ENCODE peak calls at places on chromosomes 4 and X, in six cellular contexts. One of them, this sample, is unnamed.

GRCh38 chr4:38169524-38169923 is 209.3 kb downstream of the PTTG2 start:
- DNase-seq in fibroblast of the aortic adventitia: peak; percentile 58
- DNase-seq in NCI-H1092: no peak
- DNase-seq in midbrain: no peak
- DNase-seq in T-helper 9 cell: no peak
- DNase-seq in cardiac septum: no peak
- DNase-seq in this sample: no peak

GRCh38 chr4:96887857-96888256 is 1048.0 kb downstream of the PDHA2 start:
- DNase-seq in fibroblast of the aortic adventitia: no peak
- DNase-seq in NCI-H1092: no peak
- DNase-seq in midbrain: no peak
- DNase-seq in T-helper 9 cell: no peak
- DNase-seq in cardiac septum: no peak
- DNase-seq in this sample: no peak

GRCh38 chrX:154072192-154072591 is 25.3 kb downstream of the MECP2 start:
- DNase-seq in fibroblast of the aortic adventitia: no peak
- DNase-seq in NCI-H1092: no peak
- DNase-seq in midbrain: no peak
- DNase-seq in T-helper 9 cell: no peak
- DNase-seq in cardiac septum: no peak
- DNase-seq in this sample: no peak

GRCh38 chr4:138841341-138841740 is 174.2 kb upstream of the NOCT start:
- DNase-seq in fibroblast of the aortic adventitia: no peak
- DNase-seq in NCI-H1092: no peak
- DNase-seq in midbrain: no peak
- DNase-seq in T-helper 9 cell: no peak
- DNase-seq in cardiac septum: no peak
- DNase-seq in this sample: no peak

GRCh38 chr4:52889354-52889753 is 27.2 kb downstream of the RASL11B start:
- DNase-seq in fibroblast of the aortic adventitia: no peak
- DNase-seq in NCI-H1092: no peak
- DNase-seq in midbrain: no peak
- DNase-seq in T-helper 9 cell: no peak
- DNase-seq in cardiac septum: no peak
- DNase-seq in this sample: no peak

GRCh38 chr4:1683371-1683902 is 676 bp downstream of the FAM53A start:
- DNase-seq in fibroblast of the aortic adventitia: peak; percentile 88
- DNase-seq in NCI-H1092: no peak
- DNase-seq in midbrain: no peak
- DNase-seq in T-helper 9 cell: no peak
- DNase-seq in cardiac septum: no peak
- DNase-seq in this sample: no peak

GRCh38 chr4:85142451-85142850 is 176.0 kb upstream of the WDFY3 start:
- DNase-seq in fibroblast of the aortic adventitia: no peak
- DNase-seq in NCI-H1092: no peak
- DNase-seq in midbrain: peak; percentile 3
- DNase-seq in T-helper 9 cell: no peak
- DNase-seq in cardiac septum: no peak
- DNase-seq in this sample: no peak

GRCh38 chrX:36573720-36574119 is 434.4 kb upstream of the FAM47C start:
- DNase-seq in fibroblast of the aortic adventitia: no peak
- DNase-seq in NCI-H1092: no peak
- DNase-seq in midbrain: no peak
- DNase-seq in T-helper 9 cell: no peak
- DNase-seq in cardiac septum: no peak
- DNase-seq in this sample: no peak

This sample was measured in putamen.